ENCODE peak calls at places on chromosome X, in seven cellular contexts. One of them, this sample, is unnamed.

GRCh38 chrX:3380603-3381002 is 34.2 kb upstream of the MXRA5 start:
- DNase-seq in naive B cell: no peak
- DNase-seq in AG04450: no peak
- DNase-seq in kidney: no peak
- DNase-seq in epithelial cell of esophagus: no peak
- DNase-seq in omental fat pad: no peak
- DNase-seq in CMK: no peak
- DNase-seq in this sample: no peak

GRCh38 chrX:42531431-42531830 is 246.5 kb downstream of the PPP1R2C start:
- DNase-seq in naive B cell: no peak
- DNase-seq in AG04450: no peak
- DNase-seq in kidney: no peak
- DNase-seq in epithelial cell of esophagus: no peak
- DNase-seq in omental fat pad: no peak
- DNase-seq in CMK: no peak
- DNase-seq in this sample: no peak

GRCh38 chrX:70166601-70167590 is 10.4 kb upstream of the DGAT2L6 start:
- DNase-seq in naive B cell: no peak
- DNase-seq in AG04450: peak
- DNase-seq in kidney: no peak
- DNase-seq in epithelial cell of esophagus: peak
- DNase-seq in omental fat pad: no peak
- DNase-seq in CMK: no peak
- DNase-seq in this sample: no peak

GRCh38 chrX:47648376-47648775 is 2.0 kb downstream of the ELK1 start:
- DNase-seq in naive B cell: no peak
- DNase-seq in AG04450: no peak
- DNase-seq in kidney: no peak
- DNase-seq in epithelial cell of esophagus: no peak
- DNase-seq in omental fat pad: no peak
- DNase-seq in CMK: no peak
- DNase-seq in this sample: no peak

GRCh38 chrX:122626871-122627270 is 557.2 kb upstream of the GRIA3 start:
- DNase-seq in naive B cell: no peak
- DNase-seq in AG04450: no peak
- DNase-seq in kidney: no peak
- DNase-seq in epithelial cell of esophagus: peak
- DNase-seq in omental fat pad: no peak
- DNase-seq in CMK: no peak
- DNase-seq in this sample: no peak

GRCh38 chrX:71606536-71607216 is 11.6 kb downstream of the CXCR3 start:
- DNase-seq in naive B cell: no peak
- DNase-seq in AG04450: no peak
- DNase-seq in kidney: no peak
- DNase-seq in epithelial cell of esophagus: no peak
- DNase-seq in omental fat pad: no peak
- DNase-seq in CMK: no peak
- DNase-seq in this sample: no peak

GRCh38 chrX:22686138-22686541 is 313.6 kb upstream of the DDX53 start:
- DNase-seq in naive B cell: no peak
- DNase-seq in AG04450: peak
- DNase-seq in kidney: peak
- DNase-seq in epithelial cell of esophagus: peak
- DNase-seq in omental fat pad: no peak
- DNase-seq in CMK: no peak
- DNase-seq in this sample: peak

GRCh38 chrX:23334871-23335599 is 386 bp downstream of the PTCHD1 start:
- DNase-seq in naive B cell: no peak
- DNase-seq in AG04450: no peak
- DNase-seq in kidney: no peak
- DNase-seq in epithelial cell of esophagus: no peak
- DNase-seq in omental fat pad: no peak
- DNase-seq in CMK: no peak
- DNase-seq in this sample: peak

GRCh38 chrX:82342531-82342930 is 1140.6 kb downstream of the SH3BGRL start:
- DNase-seq in naive B cell: no peak
- DNase-seq in AG04450: no peak
- DNase-seq in kidney: no peak
- DNase-seq in epithelial cell of esophagus: no peak
- DNase-seq in omental fat pad: no peak
- DNase-seq in CMK: no peak
- DNase-seq in this sample: no peak

GRCh38 chrX:136961594-136962135 is 72.1 kb downstream of the GPR101 start:
- DNase-seq in naive B cell: no peak
- DNase-seq in AG04450: no peak
- DNase-seq in kidney: no peak
- DNase-seq in epithelial cell of esophagus: no peak
- DNase-seq in omental fat pad: no peak
- DNase-seq in CMK: no peak
- DNase-seq in this sample: no peak

GRCh38 chrX:130878350-130879341 is 24.4 kb downstream of the ENOX2 start:
- DNase-seq in naive B cell: no peak
- DNase-seq in AG04450: peak
- DNase-seq in kidney: peak
- DNase-seq in epithelial cell of esophagus: peak
- DNase-seq in omental fat pad: no peak
- DNase-seq in CMK: no peak
- DNase-seq in this sample: peak

GRCh38 chrX:10617964-10618342 is 2.4 kb downstream of the MID1 start:
- DNase-seq in naive B cell: no peak
- DNase-seq in AG04450: no peak
- DNase-seq in kidney: no peak
- DNase-seq in epithelial cell of esophagus: peak
- DNase-seq in omental fat pad: no peak
- DNase-seq in CMK: no peak
- DNase-seq in this sample: no peak

GRCh38 chrX:11412715-11413623 is 119.8 kb downstream of the AMELX start:
- DNase-seq in naive B cell: no peak
- DNase-seq in AG04450: no peak
- DNase-seq in kidney: no peak
- DNase-seq in epithelial cell of esophagus: no peak
- DNase-seq in omental fat pad: no peak
- DNase-seq in CMK: peak
- DNase-seq in this sample: no peak

GRCh38 chrX:31012509-31013025 is 59.3 kb downstream of the FTHL17 start:
- DNase-seq in naive B cell: no peak
- DNase-seq in AG04450: no peak
- DNase-seq in kidney: no peak
- DNase-seq in epithelial cell of esophagus: no peak
- DNase-seq in omental fat pad: no peak
- DNase-seq in CMK: no peak
- DNase-seq in this sample: no peak

GRCh38 chrX:72609313-72609712 is 36.7 kb upstream of the HDAC8 start:
- DNase-seq in naive B cell: no peak
- DNase-seq in AG04450: no peak
- DNase-seq in kidney: no peak
- DNase-seq in epithelial cell of esophagus: peak
- DNase-seq in omental fat pad: no peak
- DNase-seq in CMK: peak
- DNase-seq in this sample: no peak

GRCh38 chrX:13418126-13419091 is 98.6 kb upstream of the ATXN3L start:
- DNase-seq in naive B cell: no peak
- DNase-seq in AG04450: no peak
- DNase-seq in kidney: no peak
- DNase-seq in epithelial cell of esophagus: peak
- DNase-seq in omental fat pad: no peak
- DNase-seq in CMK: no peak
- DNase-seq in this sample: no peak

GRCh38 chrX:22748093-22748999 is 251.4 kb upstream of the DDX53 start:
- DNase-seq in naive B cell: peak
- DNase-seq in AG04450: no peak
- DNase-seq in kidney: no peak
- DNase-seq in epithelial cell of esophagus: peak
- DNase-seq in omental fat pad: no peak
- DNase-seq in CMK: no peak
- DNase-seq in this sample: peak

GRCh38 chrX:53294024-53294648 is 12.8 kb upstream of the IQSEC2 start:
- DNase-seq in naive B cell: no peak
- DNase-seq in AG04450: no peak
- DNase-seq in kidney: peak
- DNase-seq in epithelial cell of esophagus: peak
- DNase-seq in omental fat pad: no peak
- DNase-seq in CMK: no peak
- DNase-seq in this sample: no peak

GRCh38 chrX:101291204-101291603 is at the start of gene TAF7L:
- DNase-seq in naive B cell: no peak
- DNase-seq in AG04450: no peak
- DNase-seq in kidney: no peak
- DNase-seq in epithelial cell of esophagus: peak
- DNase-seq in omental fat pad: no peak
- DNase-seq in CMK: no peak
- DNase-seq in this sample: no peak

GRCh38 chrX:28787206-28787605 is 200.0 kb downstream of the IL1RAPL1 start:
- DNase-seq in naive B cell: no peak
- DNase-seq in AG04450: peak
- DNase-seq in kidney: no peak
- DNase-seq in epithelial cell of esophagus: peak
- DNase-seq in omental fat pad: no peak
- DNase-seq in CMK: no peak
- DNase-seq in this sample: no peak

GRCh38 chrX:30794497-30794896 is 94.6 kb downstream of the TAB3 start:
- DNase-seq in naive B cell: no peak
- DNase-seq in AG04450: no peak
- DNase-seq in kidney: no peak
- DNase-seq in epithelial cell of esophagus: no peak
- DNase-seq in omental fat pad: no peak
- DNase-seq in CMK: no peak
- DNase-seq in this sample: no peak

GRCh38 chrX:41051303-41051702 is 33.9 kb upstream of the USP9X start:
- DNase-seq in naive B cell: no peak
- DNase-seq in AG04450: no peak
- DNase-seq in kidney: no peak
- DNase-seq in epithelial cell of esophagus: no peak
- DNase-seq in omental fat pad: no peak
- DNase-seq in CMK: no peak
- DNase-seq in this sample: no peak

GRCh38 chrX:24657671-24658410 is 10.7 kb upstream of the PCYT1B start:
- DNase-seq in naive B cell: no peak
- DNase-seq in AG04450: no peak
- DNase-seq in kidney: no peak
- DNase-seq in epithelial cell of esophagus: no peak
- DNase-seq in omental fat pad: no peak
- DNase-seq in CMK: no peak
- DNase-seq in this sample: no peak

GRCh38 chrX:37921758-37922157 is 74.4 kb upstream of the DYNLT3 start:
- DNase-seq in naive B cell: no peak
- DNase-seq in AG04450: no peak
- DNase-seq in kidney: no peak
- DNase-seq in epithelial cell of esophagus: peak
- DNase-seq in omental fat pad: no peak
- DNase-seq in CMK: no peak
- DNase-seq in this sample: no peak

GRCh38 chrX:9240956-9241355 is 207.0 kb upstream of the FAM9B start:
- DNase-seq in naive B cell: no peak
- DNase-seq in AG04450: no peak
- DNase-seq in kidney: no peak
- DNase-seq in epithelial cell of esophagus: no peak
- DNase-seq in omental fat pad: no peak
- DNase-seq in CMK: no peak
- DNase-seq in this sample: no peak

GRCh38 chrX:130086414-130087207 is 23.7 kb downstream of the ELF4 start:
- DNase-seq in naive B cell: peak
- DNase-seq in AG04450: no peak
- DNase-seq in kidney: no peak
- DNase-seq in epithelial cell of esophagus: no peak
- DNase-seq in omental fat pad: no peak
- DNase-seq in CMK: peak
- DNase-seq in this sample: no peak

GRCh38 chrX:98523521-98523920 is 1639.8 kb downstream of the RPA4 start:
- DNase-seq in naive B cell: no peak
- DNase-seq in AG04450: no peak
- DNase-seq in kidney: no peak
- DNase-seq in epithelial cell of esophagus: no peak
- DNase-seq in omental fat pad: no peak
- DNase-seq in CMK: no peak
- DNase-seq in this sample: no peak

GRCh38 chrX:8504451-8504850 is 39.8 kb downstream of the VCX3B start:
- DNase-seq in naive B cell: no peak
- DNase-seq in AG04450: no peak
- DNase-seq in kidney: no peak
- DNase-seq in epithelial cell of esophagus: peak
- DNase-seq in omental fat pad: no peak
- DNase-seq in CMK: no peak
- DNase-seq in this sample: no peak

GRCh38 chrX:120517936-120518335 is 42.8 kb downstream of the CUL4B start:
- DNase-seq in naive B cell: no peak
- DNase-seq in AG04450: peak
- DNase-seq in kidney: no peak
- DNase-seq in epithelial cell of esophagus: peak
- DNase-seq in omental fat pad: no peak
- DNase-seq in CMK: no peak
- DNase-seq in this sample: no peak

GRCh38 chrX:8913665-8914409 is 112.7 kb upstream of the FAM9A start:
- DNase-seq in naive B cell: no peak
- DNase-seq in AG04450: peak
- DNase-seq in kidney: no peak
- DNase-seq in epithelial cell of esophagus: peak
- DNase-seq in omental fat pad: no peak
- DNase-seq in CMK: no peak
- DNase-seq in this sample: peak

GRCh38 chrX:39841604-39842003 is 256.2 kb downstream of the BCOR start:
- DNase-seq in naive B cell: no peak
- DNase-seq in AG04450: no peak
- DNase-seq in kidney: no peak
- DNase-seq in epithelial cell of esophagus: no peak
- DNase-seq in omental fat pad: no peak
- DNase-seq in CMK: no peak
- DNase-seq in this sample: no peak